ENCODE peak calls at places on chromosomes 6 and 20, in ten cellular contexts. P is central memory CD4-positive, alpha-beta T cell; Z is brain microvascular endothelial cell; A is Kasumi-1; U is NCI-H1092; W is amniotic stem cell; X is astrocyte of the spinal cord; L is GM12865; C is stimulated activated naive B cell treated with anti-CD40 and anti-IgM and Interleukin-4, amounts not matched to agents 10 μg/mL and 1 μg/mL and 100 μg/mL, for 72 hours; N is HTR-8/SVneo. O is an unnamed sample.

GRCh38 chr20:63097336-63097831 is 90.6 kb upstream of the BHLHE23 start:
- DNase-seq in P (no peak), Z (no peak), A (no peak), U (no peak), W (no peak), X (no peak), L (no peak), C (no peak), N (no peak), O (no peak)

GRCh38 chr6:87700729-87701675 is 1.0 kb downstream of the AKIRIN2 start:
- DNase-seq in P (no peak), Z (peak), A (peak), U (peak), W (no peak), X (peak), L (peak), C (no peak), N (peak), O (no peak)

GRCh38 chr6:34484899-34485298 is 19.0 kb downstream of the PACSIN1 start:
- DNase-seq in P (peak), Z (no peak), A (no peak), U (no peak), W (no peak), X (no peak), L (peak), C (peak), N (no peak), O (no peak)

GRCh38 chr6:48747040-48747439 is 636.0 kb upstream of the PTCHD4 start:
- DNase-seq in P (no peak), Z (no peak), A (no peak), U (no peak), W (no peak), X (no peak), L (no peak), C (no peak), N (no peak), O (no peak)

GRCh38 chr6:134080171-134080795 is 27.9 kb upstream of the SLC2A12 start:
- DNase-seq in P (no peak), Z (peak), A (no peak), U (no peak), W (no peak), X (no peak), L (peak), C (no peak), N (no peak), O (no peak)

GRCh38 chr6:76876922-76877553 is 586.3 kb downstream of the HTR1B start:
- DNase-seq in P (no peak), Z (peak), A (no peak), U (no peak), W (no peak), X (peak), L (peak), C (no peak), N (no peak), O (no peak)

GRCh38 chr6:34986845-34987246 is 97.8 kb downstream of the ANKS1A start:
- DNase-seq in P (peak), Z (peak), A (peak), U (peak), W (peak), X (peak), L (peak), C (peak), N (peak), O (peak)

GRCh38 chr6:13302751-13303667 is 25.3 kb downstream of the TBC1D7 start:
- DNase-seq in P (peak), Z (peak), A (peak), U (no peak), W (peak), X (peak), L (peak), C (peak), N (peak), O (peak)

GRCh38 chr6:27879795-27880194 is 32.4 kb downstream of the OR2B2 start:
- DNase-seq in P (no peak), Z (no peak), A (no peak), U (no peak), W (no peak), X (no peak), L (no peak), C (no peak), N (no peak), O (no peak)

GRCh38 chr20:64269604-64270411 is 14.3 kb downstream of the PCMTD2 start:
- DNase-seq in P (no peak), Z (no peak), A (no peak), U (no peak), W (no peak), X (no peak), L (no peak), C (no peak), N (no peak), O (no peak)

GRCh38 chr6:1821188-1822183 is 211.8 kb downstream of the FOXC1 start:
- DNase-seq in P (no peak), Z (peak), A (no peak), U (no peak), W (no peak), X (peak), L (peak), C (no peak), N (no peak), O (no peak)

O was measured in non-pigmented ciliary epithelial cell.